ENCODE peak calls at places on chromosomes 12 and 14, in eight cellular contexts. D is AG04450, Z is upper lobe of right lung, E is RWPE2, T is BJ, Y is HFF-Myc, O is cardiac fibroblast, M is NB4. I is an unnamed sample.

GRCh38 chr14:77098470-77099353 is 654 bp downstream of the CIPC start:
- DNase-seq in D (no peak), Z (peak), E (no peak), T (no peak), Y (no peak), O (no peak), M (peak), I (no peak)

GRCh38 chr12:100539209-100539608 is 34.3 kb upstream of the GAS2L3 start:
- DNase-seq in D (no peak), Z (no peak), E (no peak), T (no peak), Y (no peak), O (peak), M (peak), I (no peak)

GRCh38 chr12:93868771-93869170 is 191.6 kb downstream of the CRADD start:
- DNase-seq in D (no peak), Z (no peak), E (no peak), T (no peak), Y (no peak), O (peak), M (no peak), I (no peak)

GRCh38 chr12:10363922-10364838 is 25.7 kb downstream of the KLRK1 start:
- DNase-seq in D (no peak), Z (no peak), E (no peak), T (no peak), Y (no peak), O (peak), M (peak), I (no peak)

GRCh38 chr14:21093769-21094681 is 4.4 kb downstream of the ZNF219 start:
- DNase-seq in D (no peak), Z (no peak), E (no peak), T (no peak), Y (no peak), O (no peak), M (no peak), I (no peak)

GRCh38 chr12:16112626-16113560 is 164.6 kb downstream of the SLC15A5 start:
- DNase-seq in D (no peak), Z (no peak), E (no peak), T (no peak), Y (peak), O (peak), M (peak), I (no peak)

GRCh38 chr14:23580948-23581281 is 2.3 kb upstream of the JPH4 start:
- DNase-seq in D (no peak), Z (no peak), E (no peak), T (no peak), Y (no peak), O (no peak), M (no peak), I (no peak)

GRCh38 chr12:129163861-129164260 is 310.6 kb downstream of the GLT1D1 start:
- DNase-seq in D (no peak), Z (no peak), E (no peak), T (no peak), Y (no peak), O (no peak), M (no peak), I (no peak)

GRCh38 chr14:103712633-103713247 is 2.5 kb downstream of the XRCC3 start:
- DNase-seq in D (no peak), Z (no peak), E (no peak), T (no peak), Y (no peak), O (no peak), M (no peak), I (no peak)

GRCh38 chr14:90544566-90544965 is 147.7 kb downstream of the CALM1 start:
- DNase-seq in D (no peak), Z (no peak), E (no peak), T (no peak), Y (no peak), O (no peak), M (no peak), I (no peak)

GRCh38 chr12:70032076-70032475 is 207.0 kb downstream of the MYRFL start:
- DNase-seq in D (no peak), Z (no peak), E (no peak), T (no peak), Y (peak), O (peak), M (no peak), I (no peak)

GRCh38 chr12:32895688-32896437 is 714 bp downstream of the PKP2 start:
- DNase-seq in D (no peak), Z (no peak), E (no peak), T (no peak), Y (no peak), O (no peak), M (no peak), I (no peak)
- TF ChIP-seq CTCF in D (no peak), Z (no peak), E (peak), T (no peak), Y (no peak), O (no peak), M (no peak), I (no peak)

DNA sequence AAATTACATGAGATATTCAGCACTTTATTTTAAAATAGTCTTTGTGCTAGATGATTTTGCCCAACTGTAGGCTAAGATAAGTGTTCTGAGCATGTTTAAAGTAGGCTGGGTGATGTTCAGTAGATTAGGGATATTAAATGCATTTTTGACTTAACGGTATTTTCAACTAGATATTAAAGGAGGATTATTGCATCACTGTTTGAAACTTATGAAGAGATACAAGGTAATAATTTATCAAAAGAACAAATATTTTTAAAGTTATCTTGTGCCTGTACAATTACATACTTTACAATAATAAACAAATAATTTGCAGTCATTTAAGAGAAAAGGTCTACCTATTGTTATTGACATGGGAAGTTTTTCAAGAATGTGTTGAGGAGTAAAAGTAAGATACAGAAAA is 368.6 kb upstream of the DCN start:
- DNase-seq in D (no peak), Z (no peak), E (no peak), T (no peak), Y (no peak), O (no peak), M (no peak), I (no peak)
- H3K4me3 ChIP-seq in D (no peak), Z (no peak), E (no peak), T (no peak), Y (no peak), O (no peak), M (no peak), I (no peak)

DNA sequence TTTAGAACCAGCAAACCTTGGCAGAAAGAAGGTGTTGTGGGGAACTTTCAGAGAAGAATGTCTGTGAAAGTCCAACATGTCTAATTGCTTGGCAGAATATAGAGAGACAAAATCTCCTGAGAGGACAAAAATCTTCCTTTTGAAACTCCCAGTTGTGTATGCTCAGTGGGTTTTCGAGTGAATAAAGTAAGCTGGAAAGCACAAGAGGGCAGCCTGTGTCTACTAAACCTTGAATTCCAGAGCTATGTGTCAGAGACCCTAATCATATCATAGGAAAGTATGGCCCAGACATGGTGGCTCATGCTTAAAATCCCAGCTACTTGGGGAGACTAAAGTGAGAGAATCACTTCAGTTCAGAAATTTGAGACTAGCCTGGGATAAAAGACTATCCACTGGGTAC is 661.2 kb downstream of the SLC16A7 start:
- DNase-seq in D (peak), Z (no peak), E (no peak), T (no peak), Y (peak), O (peak), M (no peak), I (peak)
- TF ChIP-seq CTCF in D (peak), Z (no peak), E (peak), T (peak), Y (peak), O (peak), M (no peak), I (peak)

GRCh38 chr14:96158735-96159134 is 45.9 kb upstream of the BDKRB2 start:
- DNase-seq in D (no peak), Z (no peak), E (peak), T (no peak), Y (no peak), O (no peak), M (no peak), I (no peak)

GRCh38 chr14:96156804-96157760 is 47.6 kb upstream of the BDKRB2 start:
- DNase-seq in D (no peak), Z (no peak), E (no peak), T (no peak), Y (no peak), O (no peak), M (no peak), I (no peak)

GRCh38 chr14:96151242-96151641 is 53.4 kb upstream of the BDKRB2 start:
- DNase-seq in D (no peak), Z (no peak), E (no peak), T (no peak), Y (no peak), O (no peak), M (no peak), I (no peak)

GRCh38 chr14:96153003-96153402 is 51.6 kb upstream of the BDKRB2 start:
- DNase-seq in D (no peak), Z (no peak), E (no peak), T (no peak), Y (no peak), O (no peak), M (no peak), I (no peak)

DNA sequence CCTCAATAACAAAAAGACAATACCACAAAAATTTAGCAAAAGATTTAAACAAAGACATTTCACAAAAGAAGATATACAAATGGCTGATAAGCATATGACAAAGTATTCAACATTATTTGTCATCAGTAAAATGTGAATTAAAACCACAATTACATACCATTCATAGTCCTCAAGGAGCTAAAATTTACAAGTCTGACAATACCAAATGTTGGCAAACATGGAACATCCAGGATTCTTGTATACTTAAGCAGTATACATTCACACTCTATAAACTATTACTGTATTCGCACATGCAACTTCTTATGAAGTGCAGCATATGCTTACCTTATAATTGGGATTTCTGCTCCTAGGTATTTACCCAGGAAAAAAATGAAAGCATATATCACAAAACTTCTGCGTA is 49.7 kb upstream of the BDKRB2 start:
- DNase-seq in D (no peak), Z (no peak), E (no peak), T (no peak), Y (no peak), O (no peak), M (no peak), I (no peak)
- H3K4me3 ChIP-seq in D (no peak), Z (no peak), E (no peak), T (no peak), Y (no peak), O (no peak), M (no peak), I (no peak)

DNA sequence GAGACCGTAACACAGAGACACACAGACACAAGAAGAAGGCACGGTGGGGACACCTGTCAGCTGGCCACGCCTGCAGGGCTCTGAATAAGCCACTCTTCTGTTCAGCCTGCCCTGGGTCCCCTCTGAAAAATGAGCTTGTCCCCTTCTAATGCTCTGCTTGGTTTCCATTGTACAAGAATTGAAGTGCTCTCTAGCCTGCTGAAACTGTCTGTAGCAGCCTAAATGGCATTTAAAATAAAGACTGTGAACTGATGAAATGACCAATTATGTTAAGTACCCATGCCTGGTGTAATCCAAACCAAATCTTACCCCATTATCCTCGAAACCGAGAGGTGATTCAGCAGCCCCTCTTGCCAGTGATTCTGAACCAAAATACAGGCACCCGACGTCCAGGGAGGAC is 139.8 kb downstream of the FOXN3 start:
- DNase-seq in D (no peak), Z (no peak), E (no peak), T (no peak), Y (no peak), O (no peak), M (no peak), I (no peak)
- TF ChIP-seq CTCF in D (no peak), Z (no peak), E (no peak), T (no peak), Y (no peak), O (no peak), M (no peak), I (no peak)

DNA sequence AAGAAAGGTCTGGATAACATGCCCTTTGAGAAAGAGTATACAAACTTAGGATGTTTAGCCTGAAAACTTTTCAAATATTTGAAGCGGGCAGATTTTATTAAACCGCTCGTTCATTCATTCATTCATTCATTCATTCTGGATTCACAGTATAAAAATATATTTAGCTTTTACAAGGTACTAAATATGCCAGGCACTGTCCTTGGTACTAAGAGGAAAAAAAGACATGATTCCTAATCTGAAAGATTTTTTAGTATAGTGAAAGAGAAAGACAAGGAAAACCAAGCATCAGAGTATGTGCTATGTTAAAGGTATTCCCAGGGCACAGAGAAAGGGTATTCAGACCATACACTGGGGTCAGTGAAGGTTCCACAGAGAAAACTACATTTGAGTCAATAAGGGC is 299.7 kb downstream of the BCAT1 start:
- DNase-seq in D (no peak), Z (no peak), E (no peak), T (no peak), Y (no peak), O (no peak), M (no peak), I (no peak)
- H3K4me3 ChIP-seq in D (no peak), Z (no peak), E (no peak), T (no peak), Y (no peak), O (no peak), M (no peak), I (no peak)

DNA sequence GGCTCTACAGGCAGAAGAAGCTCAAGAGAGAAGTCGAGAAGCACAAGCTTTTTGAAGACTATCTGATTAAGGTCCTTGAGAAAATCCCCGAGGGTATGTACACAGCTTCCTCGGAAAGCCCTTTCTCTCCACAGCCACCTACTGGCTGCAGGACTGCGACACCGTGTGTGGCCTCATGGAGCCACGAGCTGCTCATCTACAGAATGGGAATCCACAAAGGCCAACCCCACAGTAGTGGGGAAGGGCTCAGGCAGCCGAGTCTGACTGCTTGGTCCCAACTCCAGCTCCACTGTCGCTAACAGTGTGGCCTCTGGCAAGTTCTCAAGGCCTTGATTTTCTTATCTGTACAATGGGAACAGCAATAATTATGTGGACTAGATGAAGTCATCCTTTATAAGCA is 2.5 kb downstream of the CCDC197 start:
- DNase-seq in D (no peak), Z (no peak), E (no peak), T (no peak), Y (no peak), O (no peak), M (peak), I (no peak)
- TF ChIP-seq CTCF in D (no peak), Z (no peak), E (no peak), T (no peak), Y (no peak), O (no peak), M (no peak), I (no peak)

GRCh38 chr12:53985900-53986685 is 1.1 kb downstream of the HOXC10 start:
- DNase-seq in D (no peak), Z (peak), E (no peak), T (no peak), Y (no peak), O (no peak), M (peak), I (no peak)
- H3K4me3 ChIP-seq in D (no peak), Z (no peak), E (peak), T (peak), Y (peak), O (no peak), M (peak), I (peak)

GRCh38 chr12:88574278-88574677 is 6.0 kb downstream of the KITLG start:
- DNase-seq in D (no peak), Z (no peak), E (no peak), T (no peak), Y (no peak), O (peak), M (no peak), I (no peak)

GRCh38 chr12:88566430-88566829 is 13.8 kb downstream of the KITLG start:
- DNase-seq in D (no peak), Z (no peak), E (no peak), T (no peak), Y (no peak), O (peak), M (no peak), I (no peak)

GRCh38 chr12:88572785-88573565 is 7.3 kb downstream of the KITLG start:
- DNase-seq in D (no peak), Z (no peak), E (no peak), T (no peak), Y (no peak), O (no peak), M (no peak), I (no peak)

GRCh38 chr12:88571543-88571942 is 8.7 kb downstream of the KITLG start:
- DNase-seq in D (no peak), Z (no peak), E (no peak), T (no peak), Y (no peak), O (peak), M (no peak), I (no peak)

DNA sequence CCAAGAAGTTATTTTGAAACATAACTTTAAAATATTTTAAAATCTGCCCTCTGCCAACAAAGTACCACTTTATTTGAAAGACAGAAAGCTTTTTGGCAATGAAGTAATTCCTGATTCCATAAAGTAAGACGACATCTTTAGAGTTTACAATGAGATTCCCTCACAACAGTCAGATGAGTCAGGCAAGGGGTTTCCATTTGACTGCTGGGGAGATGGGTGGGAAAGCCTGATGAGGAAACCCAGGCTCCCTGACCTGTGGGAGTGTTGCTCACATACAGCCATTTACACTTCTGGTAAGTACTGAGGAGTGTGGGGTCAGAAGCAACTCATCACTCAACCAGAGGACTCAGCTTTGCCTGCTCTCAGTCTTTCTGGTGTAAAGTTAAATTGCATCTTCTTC is 10.2 kb downstream of the KITLG start:
- DNase-seq in D (no peak), Z (no peak), E (no peak), T (no peak), Y (no peak), O (peak), M (no peak), I (no peak)
- TF ChIP-seq CTCF in D (no peak), Z (no peak), E (no peak), T (no peak), Y (no peak), O (no peak), M (no peak), I (no peak)

GRCh38 chr12:2054091-2055018 is 1.6 kb downstream of the CACNA1C start:
- DNase-seq in D (no peak), Z (no peak), E (no peak), T (no peak), Y (no peak), O (no peak), M (no peak), I (no peak)
- H3K4me3 ChIP-seq in D (peak), Z (peak), E (no peak), T (peak), Y (peak), O (peak), M (no peak), I (peak)

I was measured in AG04449.